ENCODE peak calls at places on chromosomes 7 and 10, in five cellular contexts. One of them, this sample, is unnamed.

GRCh38 chr7:23287612-23288011 is 11.5 kb upstream of the MALSU1 start:
- DNase-seq in WERI-Rb-1: no peak
- DNase-seq in lower lobe of right lung: no peak
- DNase-seq in neural progenitor cell: no peak
- DNase-seq in GM13976: no peak
- DNase-seq in this sample: no peak

GRCh38 chr7:111137296-111138195 is 46.6 kb downstream of the LRRN3 start:
- DNase-seq in GM13976: no peak
- DNase-seq in WERI-Rb-1: no peak
- DNase-seq in lower lobe of right lung: peak; percentile 30
- DNase-seq in neural progenitor cell: peak; percentile 37
- DNase-seq in this sample: peak; percentile 3

GRCh38 chr10:88428442-88428841 is 154.7 kb downstream of the RNLS start:
- DNase-seq in lower lobe of right lung: no peak
- DNase-seq in WERI-Rb-1: peak; percentile 11
- DNase-seq in neural progenitor cell: no peak
- DNase-seq in GM13976: no peak
- DNase-seq in this sample: no peak

GRCh38 chr7:133746305-133746704 is 380.8 kb upstream of the LRGUK start:
- DNase-seq in neural progenitor cell: no peak
- DNase-seq in lower lobe of right lung: no peak
- DNase-seq in WERI-Rb-1: no peak
- DNase-seq in GM13976: no peak
- DNase-seq in this sample: no peak

GRCh38 chr10:51894752-51895151 is 195.4 kb upstream of the CSTF2T start:
- DNase-seq in lower lobe of right lung: no peak
- DNase-seq in neural progenitor cell: no peak
- DNase-seq in GM13976: no peak
- DNase-seq in WERI-Rb-1: no peak
- DNase-seq in this sample: no peak

GRCh38 chr10:3068968-3069737 is 1.8 kb downstream of the PFKP start:
- DNase-seq in WERI-Rb-1: no peak
- DNase-seq in neural progenitor cell: peak; percentile 61
- DNase-seq in GM13976: peak; percentile 67
- DNase-seq in lower lobe of right lung: no peak
- DNase-seq in this sample: peak; percentile 58

GRCh38 chr7:158386355-158386618 is 201.3 kb downstream of the PTPRN2 start:
- DNase-seq in WERI-Rb-1: no peak
- DNase-seq in GM13976: no peak
- DNase-seq in neural progenitor cell: no peak
- DNase-seq in lower lobe of right lung: no peak
- DNase-seq in this sample: no peak

GRCh38 chr10:79386637-79387465 is 39.6 kb downstream of the PPIF start:
- DNase-seq in GM13976: peak; percentile 41
- DNase-seq in lower lobe of right lung: peak; percentile 39
- DNase-seq in WERI-Rb-1: peak; percentile 4
- DNase-seq in neural progenitor cell: no peak
- DNase-seq in this sample: no peak

GRCh38 chr10:120423350-120424197 is 33.5 kb upstream of the PLPP4 start:
- DNase-seq in neural progenitor cell: peak; percentile 67
- DNase-seq in lower lobe of right lung: peak; percentile 49
- DNase-seq in WERI-Rb-1: peak; percentile 51
- DNase-seq in GM13976: peak; percentile 57
- DNase-seq in this sample: peak; percentile 54

GRCh38 chr7:57427594-57427993 is 22.4 kb upstream of the ZNF716 start:
- DNase-seq in GM13976: no peak
- DNase-seq in lower lobe of right lung: no peak
- DNase-seq in WERI-Rb-1: no peak
- DNase-seq in neural progenitor cell: no peak
- DNase-seq in this sample: no peak

GRCh38 chr10:7339503-7339902 is 71.3 kb downstream of the SFMBT2 start:
- DNase-seq in GM13976: no peak
- DNase-seq in neural progenitor cell: no peak
- DNase-seq in WERI-Rb-1: no peak
- DNase-seq in lower lobe of right lung: no peak
- DNase-seq in this sample: no peak

GRCh38 chr10:32120147-32120546 is 63.9 kb upstream of the KIF5B start:
- DNase-seq in neural progenitor cell: no peak
- DNase-seq in GM13976: no peak
- DNase-seq in lower lobe of right lung: no peak
- DNase-seq in WERI-Rb-1: no peak
- DNase-seq in this sample: no peak

GRCh38 chr10:29841724-29842649 is 207.2 kb upstream of the SVIL start:
- DNase-seq in lower lobe of right lung: peak; percentile 75
- DNase-seq in neural progenitor cell: peak; percentile 16
- DNase-seq in GM13976: no peak
- DNase-seq in WERI-Rb-1: no peak
- DNase-seq in this sample: peak; percentile 22

GRCh38 chr7:158431055-158431940 is 156.3 kb downstream of the PTPRN2 start:
- DNase-seq in WERI-Rb-1: peak; percentile 4
- DNase-seq in neural progenitor cell: no peak
- DNase-seq in GM13976: no peak
- DNase-seq in lower lobe of right lung: no peak
- DNase-seq in this sample: no peak

GRCh38 chr7:127847641-127848040 is 183.6 kb downstream of the LRRC4 start:
- DNase-seq in lower lobe of right lung: no peak
- DNase-seq in WERI-Rb-1: no peak
- DNase-seq in GM13976: no peak
- DNase-seq in neural progenitor cell: no peak
- DNase-seq in this sample: no peak

DNA sequence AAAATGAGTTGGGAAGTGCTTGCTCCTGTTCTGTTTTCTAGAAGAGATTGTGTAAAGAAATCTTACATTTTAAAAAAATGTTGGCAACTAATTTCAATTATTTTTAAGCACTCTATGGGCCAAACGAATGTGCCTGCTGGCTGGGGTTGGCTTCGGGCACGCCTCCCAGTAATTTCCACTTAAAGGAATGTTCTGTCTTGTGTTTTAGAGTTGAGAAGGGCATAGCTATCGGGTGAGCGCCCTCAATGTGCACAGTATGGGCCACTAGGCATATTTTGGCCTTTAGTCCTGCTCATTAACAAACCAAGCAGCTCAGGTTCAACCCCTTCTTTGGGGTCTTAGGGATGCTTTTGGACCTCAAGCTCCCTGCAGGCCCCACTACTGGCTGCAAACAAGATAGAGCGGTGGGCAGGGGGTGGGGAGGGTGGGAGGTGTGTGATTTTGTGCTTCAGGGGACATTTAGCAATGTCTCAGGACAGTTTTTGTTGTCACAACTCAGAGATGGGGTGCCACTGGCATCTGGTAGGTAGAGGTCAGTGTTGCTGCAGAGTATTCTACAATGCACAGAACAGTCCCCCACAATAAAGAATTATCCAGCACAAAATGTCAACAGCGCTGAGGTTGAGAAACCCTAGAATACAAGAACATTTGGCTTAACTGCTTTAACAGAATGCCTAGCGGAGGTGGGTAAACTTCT is 40.7 kb downstream of the TACC2 start:
- DNase-seq in WERI-Rb-1: no peak
- DNase-seq in neural progenitor cell: no peak
- DNase-seq in GM13976: no peak
- DNase-seq in lower lobe of right lung: no peak
- DNase-seq in this sample: no peak
- TF ChIP-seq CTCF in WERI-Rb-1: peak; percentile 21
- TF ChIP-seq CTCF in neural progenitor cell: no peak
- TF ChIP-seq CTCF in GM13976: no peak
- TF ChIP-seq CTCF in lower lobe of right lung: no peak
- TF ChIP-seq CTCF in this sample: no peak

DNA sequence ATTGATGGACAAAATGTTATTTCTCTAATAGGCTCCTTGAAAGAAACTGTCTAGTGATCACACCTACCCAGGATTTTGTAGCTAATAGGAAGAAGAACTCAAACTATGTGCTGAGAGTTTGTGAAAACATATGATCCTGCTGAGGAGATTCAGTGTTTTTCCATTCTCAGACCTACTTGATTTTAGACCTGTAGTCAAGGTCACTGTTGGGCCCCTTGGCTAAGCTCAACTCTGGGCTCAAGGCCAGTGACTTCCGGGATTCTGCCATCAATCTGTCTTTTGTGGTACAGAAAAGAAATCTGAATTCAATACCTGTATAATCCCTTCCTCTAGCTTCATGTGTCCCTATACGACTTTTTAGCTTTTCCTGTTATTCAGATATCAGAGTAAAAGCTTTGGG is 79.7 kb upstream of the FERD3L start:
- DNase-seq in GM13976: no peak
- DNase-seq in lower lobe of right lung: no peak
- DNase-seq in neural progenitor cell: no peak
- DNase-seq in WERI-Rb-1: no peak
- DNase-seq in this sample: no peak
- TF ChIP-seq CTCF in GM13976: no peak
- TF ChIP-seq CTCF in lower lobe of right lung: no peak
- TF ChIP-seq CTCF in neural progenitor cell: no peak
- TF ChIP-seq CTCF in WERI-Rb-1: no peak
- TF ChIP-seq CTCF in this sample: no peak

GRCh38 chr10:69558559-69558958 is 14.7 kb downstream of the NEUROG3 start:
- DNase-seq in lower lobe of right lung: no peak
- DNase-seq in neural progenitor cell: no peak
- DNase-seq in WERI-Rb-1: no peak
- DNase-seq in GM13976: no peak
- DNase-seq in this sample: no peak
- TF ChIP-seq CTCF in lower lobe of right lung: no peak
- TF ChIP-seq CTCF in neural progenitor cell: no peak
- TF ChIP-seq CTCF in WERI-Rb-1: no peak
- TF ChIP-seq CTCF in GM13976: no peak
- TF ChIP-seq CTCF in this sample: no peak

GRCh38 chr7:137489880-137490279 is 146.3 kb upstream of the PTN start:
- DNase-seq in neural progenitor cell: no peak
- DNase-seq in WERI-Rb-1: no peak
- DNase-seq in lower lobe of right lung: no peak
- DNase-seq in GM13976: no peak
- DNase-seq in this sample: no peak

GRCh38 chr7:137484326-137484725 is 140.8 kb upstream of the PTN start:
- DNase-seq in GM13976: no peak
- DNase-seq in lower lobe of right lung: no peak
- DNase-seq in neural progenitor cell: peak; percentile 64
- DNase-seq in WERI-Rb-1: no peak
- DNase-seq in this sample: no peak

GRCh38 chr7:137485818-137486217 is 142.3 kb upstream of the PTN start:
- DNase-seq in WERI-Rb-1: no peak
- DNase-seq in lower lobe of right lung: no peak
- DNase-seq in neural progenitor cell: peak; percentile 21
- DNase-seq in GM13976: no peak
- DNase-seq in this sample: no peak

GRCh38 chr7:137492889-137493288 is 149.4 kb upstream of the PTN start:
- DNase-seq in lower lobe of right lung: no peak
- DNase-seq in GM13976: no peak
- DNase-seq in WERI-Rb-1: no peak
- DNase-seq in neural progenitor cell: no peak
- DNase-seq in this sample: no peak

GRCh38 chr7:137488038-137488437 is 144.5 kb upstream of the PTN start:
- DNase-seq in neural progenitor cell: no peak
- DNase-seq in GM13976: no peak
- DNase-seq in WERI-Rb-1: no peak
- DNase-seq in lower lobe of right lung: no peak
- DNase-seq in this sample: no peak
- TF ChIP-seq CTCF in neural progenitor cell: peak; percentile 42
- TF ChIP-seq CTCF in GM13976: no peak
- TF ChIP-seq CTCF in WERI-Rb-1: no peak
- TF ChIP-seq CTCF in lower lobe of right lung: no peak
- TF ChIP-seq CTCF in this sample: no peak

GRCh38 chr7:99837649-99838361 is 10.0 kb downstream of the CYP3A43 start:
- DNase-seq in WERI-Rb-1: no peak
- DNase-seq in GM13976: peak; percentile 54
- DNase-seq in neural progenitor cell: no peak
- DNase-seq in lower lobe of right lung: no peak
- DNase-seq in this sample: no peak
- TF ChIP-seq CTCF in WERI-Rb-1: no peak
- TF ChIP-seq CTCF in GM13976: peak; percentile 30
- TF ChIP-seq CTCF in neural progenitor cell: peak; percentile 10
- TF ChIP-seq CTCF in lower lobe of right lung: peak; percentile 33
- TF ChIP-seq CTCF in this sample: no peak

DNA sequence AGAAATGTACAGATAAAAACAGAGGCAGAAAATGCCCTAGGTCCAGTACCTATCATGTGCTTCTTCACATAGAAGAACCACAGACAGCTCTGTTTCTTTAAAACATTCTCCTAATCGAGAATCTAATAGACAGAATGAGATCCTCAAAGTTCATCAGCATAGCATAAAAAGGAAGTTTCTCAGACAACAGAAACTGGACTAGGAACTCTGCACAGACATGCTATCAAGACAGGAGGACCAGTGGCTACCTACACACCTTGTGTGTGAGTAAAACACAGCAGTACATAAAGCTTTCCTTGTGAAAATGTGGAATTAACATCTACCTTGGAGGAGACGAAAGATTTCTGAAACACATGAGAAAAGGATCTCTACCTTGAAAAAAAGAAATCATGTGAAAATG is 26.9 kb downstream of the ELAPOR2 start:
- DNase-seq in lower lobe of right lung: no peak
- DNase-seq in neural progenitor cell: no peak
- DNase-seq in WERI-Rb-1: no peak
- DNase-seq in GM13976: no peak
- DNase-seq in this sample: no peak
- TF ChIP-seq CTCF in lower lobe of right lung: no peak
- TF ChIP-seq CTCF in neural progenitor cell: no peak
- TF ChIP-seq CTCF in WERI-Rb-1: no peak
- TF ChIP-seq CTCF in GM13976: no peak
- TF ChIP-seq CTCF in this sample: no peak

GRCh38 chr7:20238268-20238753 is 21.1 kb upstream of the MACC1 start:
- DNase-seq in neural progenitor cell: no peak
- DNase-seq in GM13976: no peak
- DNase-seq in lower lobe of right lung: no peak
- DNase-seq in WERI-Rb-1: no peak
- DNase-seq in this sample: no peak

GRCh38 chr7:20235303-20235702 is 18.1 kb upstream of the MACC1 start:
- DNase-seq in GM13976: no peak
- DNase-seq in neural progenitor cell: no peak
- DNase-seq in WERI-Rb-1: no peak
- DNase-seq in lower lobe of right lung: no peak
- DNase-seq in this sample: no peak

GRCh38 chr7:20237464-20238267 is 20.5 kb upstream of the MACC1 start:
- DNase-seq in GM13976: no peak
- DNase-seq in WERI-Rb-1: no peak
- DNase-seq in lower lobe of right lung: no peak
- DNase-seq in neural progenitor cell: no peak
- DNase-seq in this sample: no peak

GRCh38 chr7:20236790-20237189 is 19.6 kb upstream of the MACC1 start:
- DNase-seq in GM13976: no peak
- DNase-seq in neural progenitor cell: no peak
- DNase-seq in WERI-Rb-1: no peak
- DNase-seq in lower lobe of right lung: no peak
- DNase-seq in this sample: no peak

GRCh38 chr7:20236043-20236442 is 18.9 kb upstream of the MACC1 start:
- DNase-seq in neural progenitor cell: no peak
- DNase-seq in WERI-Rb-1: no peak
- DNase-seq in lower lobe of right lung: no peak
- DNase-seq in GM13976: no peak
- DNase-seq in this sample: no peak
- TF ChIP-seq CTCF in neural progenitor cell: no peak
- TF ChIP-seq CTCF in WERI-Rb-1: no peak
- TF ChIP-seq CTCF in lower lobe of right lung: no peak
- TF ChIP-seq CTCF in GM13976: no peak
- TF ChIP-seq CTCF in this sample: no peak

GRCh38 chr7:34091330-34091917 is 186.1 kb downstream of the BMPER start:
- DNase-seq in GM13976: peak; percentile 23
- DNase-seq in lower lobe of right lung: no peak
- DNase-seq in WERI-Rb-1: peak; percentile 58
- DNase-seq in neural progenitor cell: peak; percentile 63
- DNase-seq in this sample: peak; percentile 28
- TF ChIP-seq CTCF in GM13976: peak; percentile 26
- TF ChIP-seq CTCF in lower lobe of right lung: peak; percentile 38
- TF ChIP-seq CTCF in WERI-Rb-1: peak; percentile 68
- TF ChIP-seq CTCF in neural progenitor cell: peak; percentile 80
- TF ChIP-seq CTCF in this sample: peak; percentile 55